ENCODE peak calls at places on chromosomes 6 and 20, in eight cellular contexts. R is HCT116; E is WERI-Rb-1; Y is lung; G is upper lobe of left lung; Z is cardiac muscle cell; J is CD4-positive, alpha-beta T cell; S is heart right ventricle. M is an unnamed sample. For H3K9me3, the result is how much of the 10 kb centered on the place peaks cover.

GRCh38 chr6:84392292-84392691 is 164.8 kb upstream of the CEP162 start:
- DNase-seq in Z (no peak), J (no peak), Y (no peak), E (no peak), G (no peak), S (no peak), R (no peak), M (no peak)

GRCh38 chr20:49938173-49939163 is 2.3 kb downstream of the RNF114 start:
- DNase-seq in Y (no peak), E (peak), S (peak), J (no peak), G (no peak), R (no peak), Z (peak), M (no peak)

GRCh38 chr6:45423901-45424627 is 46.3 kb upstream of the SUPT3H start:
- DNase-seq in G (peak), J (no peak), S (peak), E (no peak), R (no peak), Y (peak), Z (peak), M (no peak)

GRCh38 chr6:108914235-108915022 is 66.2 kb downstream of the ARMC2 start:
- DNase-seq in Y (no peak), S (no peak), Z (peak), G (no peak), J (peak), R (peak), E (peak), M (peak)

GRCh38 chr6:138572885-138573284 is 73.6 kb upstream of the NHSL1 start:
- DNase-seq in R (no peak), Z (no peak), G (no peak), Y (no peak), S (no peak), E (no peak), J (no peak), M (no peak)

GRCh38 chr20:9081423-9081966 is 12.6 kb downstream of the PLCB4 start:
- DNase-seq in S (no peak), Y (no peak), G (no peak), Z (no peak), J (no peak), E (no peak), R (no peak), M (no peak)

GRCh38 chr20:46823271-46823747 is 71.3 kb upstream of the EYA2 start:
- DNase-seq in Y (no peak), G (no peak), J (no peak), Z (no peak), S (no peak), E (no peak), R (no peak), M (no peak)

GRCh38 chr6:43865947-43866346 is 95.9 kb downstream of the VEGFA start:
- DNase-seq in J (no peak), E (peak), Z (no peak), R (no peak), S (no peak), Y (no peak), G (no peak), M (no peak)

GRCh38 chr20:64069614-64070243 is 6.7 kb downstream of the TCEA2 start:
- DNase-seq in J (no peak), R (no peak), Z (peak), E (peak), Y (no peak), S (no peak), G (no peak), M (no peak)

GRCh38 chr6:131840441-131840840 is 32.6 kb downstream of the ENPP1 start:
- DNase-seq in Y (no peak), R (no peak), J (no peak), G (no peak), S (no peak), E (no peak), Z (no peak), M (no peak)

GRCh38 chr6:8579372-8579771 is 144.0 kb upstream of the SLC35B3 start:
- DNase-seq in G (no peak), J (no peak), R (no peak), S (no peak), Z (no peak), E (no peak), Y (no peak), M (no peak)

GRCh38 chr6:48307583-48307982 is 196.6 kb upstream of the PTCHD4 start:
- DNase-seq in Y (no peak), J (no peak), S (no peak), G (no peak), E (no peak), Z (no peak), R (no peak), M (no peak)

GRCh38 chr6:88867841-88868558 is 95.4 kb downstream of the RNGTT start:
- DNase-seq in Z (no peak), Y (no peak), J (no peak), E (no peak), G (no peak), S (no peak), R (no peak), M (no peak)

GRCh38 chr6:45946887-45947286 is 68.8 kb downstream of the CLIC5 start:
- DNase-seq in S (no peak), Z (peak), G (no peak), J (no peak), E (no peak), Y (no peak), R (no peak), M (no peak)

GRCh38 chr20:54340667-54341081 is 132.8 kb downstream of the PFDN4 start:
- DNase-seq in S (no peak), E (no peak), G (no peak), R (no peak), Y (no peak), J (no peak), Z (peak), M (no peak)

GRCh38 chr6:34583461-34583860 is 27.3 kb upstream of the SPDEF start:
- DNase-seq in J (no peak), Z (no peak), R (no peak), E (peak), S (no peak), Y (no peak), G (no peak), M (no peak)

GRCh38 chr20:56175884-56176283 is 72.6 kb upstream of the MC3R start:
- DNase-seq in S (no peak), R (no peak), E (no peak), G (no peak), Z (no peak), J (no peak), Y (no peak), M (no peak)
- H3K9me3 ChIP-seq in S (under half), R (under half), E (under half), G (under half), Z (under half), J (under half), Y (under half), M (under half)

GRCh38 chr20:24470031-24470781 is 777 bp downstream of the SYNDIG1 start:
- DNase-seq in Y (no peak), G (no peak), J (no peak), S (peak), R (no peak), E (peak), Z (no peak), M (no peak)
- H3K9me3 ChIP-seq in Y (under half), G (under half), J (under half), S (under half), R (under half), E (under half), Z (under half), M (under half)

DNA sequence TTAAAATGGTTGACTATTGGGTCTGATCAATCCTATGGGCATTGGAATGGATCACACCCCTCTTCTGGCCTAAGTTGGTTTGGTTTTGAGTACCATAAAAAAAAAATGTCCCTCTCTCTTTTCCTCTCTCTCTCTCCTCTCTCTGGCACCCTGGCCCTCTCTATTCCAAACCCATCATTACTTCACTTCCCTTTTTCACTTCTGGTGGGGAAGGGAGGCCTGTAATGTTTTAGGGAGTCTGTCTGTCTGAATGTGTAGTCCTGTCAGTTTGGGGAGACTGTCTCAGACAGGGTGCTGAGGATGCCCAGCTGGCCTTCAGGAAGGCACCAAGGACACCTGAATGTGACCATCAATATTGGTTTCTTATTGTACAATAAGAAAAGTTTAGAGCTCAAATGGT is 165.8 kb downstream of the CD24 start:
- DNase-seq in R (no peak), Y (no peak), Z (no peak), J (no peak), E (no peak), G (no peak), S (no peak), M (no peak)
- H3K9me3 ChIP-seq in R (under half), Y (under half), Z (under half), J (under half), E (under half), G (under half), S (under half), M (under half)

GRCh38 chr6:118571121-118571520 is 23.0 kb downstream of the PLN start:
- DNase-seq in Z (no peak), S (no peak), J (no peak), Y (no peak), G (no peak), E (no peak), R (no peak), M (no peak)

GRCh38 chr6:118578617-118579016 is 30.5 kb downstream of the PLN start:
- DNase-seq in G (no peak), J (no peak), R (no peak), Z (no peak), E (no peak), Y (no peak), S (no peak), M (no peak)

GRCh38 chr6:118577972-118578371 is 29.9 kb downstream of the PLN start:
- DNase-seq in R (no peak), Z (no peak), G (no peak), E (no peak), J (no peak), Y (no peak), S (no peak), M (no peak)

GRCh38 chr6:118569498-118569897 is 21.4 kb downstream of the PLN start:
- DNase-seq in J (no peak), E (no peak), R (no peak), S (no peak), Z (no peak), G (no peak), Y (no peak), M (no peak)

DNA sequence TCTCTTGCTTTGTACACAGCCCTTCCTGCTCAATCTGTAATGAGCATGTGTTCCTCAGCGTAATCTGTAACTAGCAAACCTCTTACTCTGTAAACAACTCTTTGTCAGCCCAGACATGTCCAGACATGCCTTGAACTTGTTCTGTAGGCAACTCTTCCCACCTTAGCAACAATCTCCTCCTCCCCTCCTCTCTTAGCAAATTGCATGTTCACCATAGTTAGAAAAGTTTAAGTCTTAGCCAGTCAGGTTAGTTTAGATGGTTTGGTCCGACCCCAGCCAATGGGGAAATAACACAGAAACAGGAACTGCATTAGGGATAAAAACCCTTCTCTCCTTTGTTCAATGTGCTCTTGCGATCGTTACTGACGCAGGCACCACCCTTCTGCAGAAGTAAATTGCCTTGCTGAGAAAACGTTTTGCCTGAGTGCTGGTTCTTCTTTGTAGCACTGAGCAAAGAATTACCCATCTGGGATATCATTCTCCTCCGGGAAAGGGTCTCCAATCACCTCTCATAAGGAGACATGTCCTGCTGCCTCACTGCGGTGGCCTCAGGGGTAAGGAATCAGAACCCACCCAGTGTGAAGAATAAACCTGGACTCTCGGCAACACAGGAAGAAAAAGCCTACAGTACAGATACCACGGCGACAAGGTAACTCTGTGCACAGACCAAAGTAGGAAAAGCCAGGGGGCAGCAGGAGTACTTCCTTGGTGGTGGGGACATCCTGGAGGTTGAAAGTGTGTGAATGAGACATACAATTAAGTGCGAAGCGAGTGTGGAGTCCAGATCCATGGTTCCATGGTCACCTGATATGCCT is 26.2 kb downstream of the PLN start:
- DNase-seq in Y (no peak), Z (no peak), S (no peak), R (no peak), E (no peak), G (no peak), J (no peak), M (no peak)
- H3K9me3 ChIP-seq in Y (under half), Z (under half), S (under half), R (under half), E (under half), G (under half), J (half or more), M (under half)

GRCh38 chr6:167686204-167686893 is 140.4 kb upstream of the AFDN start:
- DNase-seq in E (no peak), Z (no peak), J (no peak), R (no peak), S (no peak), Y (no peak), G (no peak), M (no peak)
- H3K9me3 ChIP-seq in E (under half), Z (under half), J (under half), R (under half), S (under half), Y (under half), G (under half), M (under half)

GRCh38 chr6:140192018-140192417 is 817.6 kb upstream of the CITED2 start:
- DNase-seq in G (no peak), Y (no peak), S (no peak), Z (no peak), E (no peak), R (no peak), J (no peak), M (no peak)

DNA sequence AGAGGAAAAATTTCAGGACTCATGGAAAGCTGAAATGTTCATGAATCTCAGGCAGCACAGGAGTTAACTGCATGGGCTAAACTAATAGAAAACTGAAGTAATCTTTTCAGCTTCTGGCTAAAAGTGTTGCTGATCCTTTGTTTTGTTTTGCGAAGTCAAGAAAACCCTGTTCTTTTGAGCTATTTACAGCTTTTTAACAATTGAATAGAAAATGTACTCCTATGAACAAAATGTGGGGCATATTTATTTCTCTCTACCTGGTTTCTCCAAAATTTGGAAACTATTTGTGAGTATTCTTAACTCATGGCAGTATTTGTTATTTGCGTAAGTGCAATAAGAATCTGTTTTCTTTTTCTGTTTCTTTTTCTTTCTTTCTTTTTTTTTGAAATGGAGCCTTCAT is 818.8 kb upstream of the CITED2 start:
- DNase-seq in G (no peak), Z (no peak), R (no peak), Y (no peak), S (no peak), E (no peak), J (no peak), M (no peak)
- H3K9me3 ChIP-seq in G (under half), Z (under half), R (under half), Y (under half), S (under half), E (under half), J (under half), M (under half)

GRCh38 chr6:4805553-4806307 is 29.5 kb downstream of the CDYL start:
- DNase-seq in R (peak), E (peak), Y (peak), S (peak), J (peak), Z (peak), G (peak), M (no peak)
- H3K9me3 ChIP-seq in R (under half), E (under half), Y (under half), S (under half), J (under half), Z (under half), G (under half), M (under half)

GRCh38 chr6:164749126-164749758 is 560.2 kb downstream of the C6orf118 start:
- DNase-seq in E (no peak), Z (peak), S (peak), G (no peak), R (no peak), Y (no peak), J (no peak), M (no peak)

GRCh38 chr6:164753517-164753916 is 555.9 kb downstream of the C6orf118 start:
- DNase-seq in Z (peak), G (no peak), Y (no peak), E (no peak), R (peak), J (no peak), S (no peak), M (no peak)

GRCh38 chr6:164756142-164756541 is 553.3 kb downstream of the C6orf118 start:
- DNase-seq in E (peak), J (no peak), R (no peak), S (no peak), Z (peak), G (no peak), Y (no peak), M (no peak)

DNA sequence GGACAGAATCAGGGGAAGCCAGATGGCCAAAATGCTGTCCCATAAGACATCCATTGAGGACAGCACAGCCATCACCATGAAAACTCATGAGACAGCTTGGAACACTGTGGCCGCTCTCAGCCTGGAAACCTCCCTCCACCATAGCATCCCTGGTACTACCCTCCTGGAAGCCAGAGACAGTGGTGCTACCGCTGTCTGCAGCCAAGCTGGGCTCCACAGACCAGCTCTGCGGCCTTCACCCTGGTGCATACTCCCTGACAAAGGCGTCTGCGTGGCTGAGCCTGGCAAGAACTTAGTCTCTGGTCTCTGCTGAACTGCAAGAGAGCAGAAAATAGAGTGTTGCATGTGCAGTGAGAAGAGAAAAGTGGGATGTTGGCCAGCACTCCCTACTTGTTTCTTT is 558.0 kb downstream of the C6orf118 start:
- DNase-seq in Z (no peak), G (no peak), E (no peak), Y (no peak), J (no peak), R (no peak), S (no peak), M (no peak)
- H3K9me3 ChIP-seq in Z (under half), G (under half), E (under half), Y (under half), J (under half), R (under half), S (under half), M (under half)

M was measured in T-helper 17 cell.